ENCODE peak calls at places on chromosomes 16 and 17, in six cellular contexts. C is GM13977; Z is left cardiac atrium; J is nephron progenitor cell; N is activated T-cell treated with anti-CD3 and anti-CD28 coated beads, Interleukin-2, amount 50 U/mL, for 24 hours; U is fibroblast of lung. I is an unnamed sample.

GRCh38 chr16:75273054-75273925 is 21.9 kb upstream of the BCAR1 start:
- DNase-seq in C (no peak), Z (no peak), J (no peak), N (no peak), U (peak; percentile 31), I (no peak)

GRCh38 chr17:7548585-7549400 is at the start of gene TNFSF12:
- DNase-seq in C (peak; percentile 79), Z (peak; percentile 76), J (peak; percentile 69), N (peak; percentile 74), U (peak; percentile 25), I (peak; percentile 83)

GRCh38 chr16:396605-397004 is 394 bp upstream of the NME4 start:
- DNase-seq in C (peak; percentile 67), Z (peak; percentile 65), J (peak; percentile 60), N (no peak), U (peak; percentile 42), I (no peak)

GRCh38 chr16:11256657-11257130 is 690 bp upstream of the SOCS1 start:
- DNase-seq in C (no peak), Z (peak; percentile 68), J (peak; percentile 69), N (no peak), U (peak; percentile 55), I (peak; percentile 80)

GRCh38 chr16:3254309-3254708 is 2.1 kb downstream of the MEFV start:
- DNase-seq in C (no peak), Z (no peak), J (no peak), N (no peak), U (no peak), I (no peak)

GRCh38 chr17:78797691-78798585 is 15.9 kb upstream of the CYTH1 start:
- DNase-seq in C (no peak), Z (no peak), J (no peak), N (no peak), U (no peak), I (no peak)

GRCh38 chr17:17350491-17351355 is 47.5 kb downstream of the NT5M start:
- DNase-seq in C (no peak), Z (no peak), J (no peak), N (no peak), U (peak; percentile 9), I (no peak)

GRCh38 chr17:5921919-5922318 is 148.3 kb upstream of the WSCD1 start:
- DNase-seq in C (no peak), Z (no peak), J (no peak), N (no peak), U (no peak), I (no peak)

GRCh38 chr17:2594657-2595085 is 1.2 kb downstream of the PAFAH1B1 start:
- DNase-seq in C (no peak), Z (no peak), J (no peak), N (no peak), U (no peak), I (no peak)

GRCh38 chr17:75842411-75842810 is 1.8 kb downstream of the UNC13D start:
- DNase-seq in C (no peak), Z (no peak), J (no peak), N (no peak), U (no peak), I (no peak)

GRCh38 chr17:63369233-63369632 is 76.9 kb downstream of the CYB561 start:
- DNase-seq in C (no peak), Z (no peak), J (no peak), N (no peak), U (no peak), I (no peak)

GRCh38 chr16:68737046-68737729 is at the start of gene CDH1:
- DNase-seq in C (peak; percentile 70), Z (no peak), J (peak; percentile 59), N (peak; percentile 49), U (no peak), I (peak; percentile 66)

GRCh38 chr16:76535-77272 is 1.3 kb upstream of the MPG start:
- DNase-seq in C (no peak), Z (peak; percentile 88), J (no peak), N (no peak), U (peak; percentile 92), I (no peak)

GRCh38 chr17:37752482-37752881 is 7.6 kb upstream of the HNF1B start:
- DNase-seq in C (no peak), Z (no peak), J (no peak), N (no peak), U (no peak), I (no peak)

GRCh38 chr16:56525154-56525720 is 5.4 kb upstream of the BBS2 start:
- DNase-seq in C (no peak), Z (no peak), J (no peak), N (no peak), U (peak; percentile 15), I (no peak)

GRCh38 chr17:38598536-38598935 is 7.2 kb downstream of the SRCIN1 start:
- DNase-seq in C (peak; percentile 63), Z (no peak), J (peak; percentile 81), N (no peak), U (peak; percentile 57), I (no peak)

GRCh38 chr16:2964416-2965223 is 545 bp downstream of the KREMEN2 start:
- DNase-seq in C (peak; percentile 96), Z (no peak), J (peak; percentile 94), N (peak; percentile 76), U (no peak), I (peak; percentile 82)